ENCODE peak calls at places on chromosomes 5 and 9, in nine cellular contexts. One of them, this sample, is unnamed.

GRCh38 chr5:60540855-60541805 is 158.8 kb downstream of the DEPDC1B start:
- DNase-seq in SK-N-SH: no peak
- DNase-seq in HCT116: no peak
- DNase-seq in suprapubic skin: no peak
- DNase-seq in Panc1: no peak
- DNase-seq in transverse colon: no peak
- DNase-seq in K562: no peak
- DNase-seq in stomach: no peak
- DNase-seq in HepG2: peak; percentile 32
- DNase-seq in this sample: no peak

GRCh38 chr5:68329554-68329953 is 114.0 kb downstream of the PIK3R1 start:
- DNase-seq in Panc1: no peak
- DNase-seq in HCT116: no peak
- DNase-seq in suprapubic skin: no peak
- DNase-seq in K562: no peak
- DNase-seq in HepG2: no peak
- DNase-seq in stomach: no peak
- DNase-seq in transverse colon: no peak
- DNase-seq in SK-N-SH: no peak
- DNase-seq in this sample: no peak

GRCh38 chr9:82332018-82332773 is 343.6 kb downstream of the SPATA31D1 start:
- DNase-seq in suprapubic skin: no peak
- DNase-seq in HepG2: no peak
- DNase-seq in K562: no peak
- DNase-seq in Panc1: peak; percentile 39
- DNase-seq in HCT116: no peak
- DNase-seq in stomach: no peak
- DNase-seq in SK-N-SH: no peak
- DNase-seq in transverse colon: no peak
- DNase-seq in this sample: no peak

GRCh38 chr5:36724429-36725332 is 118.3 kb downstream of the SLC1A3 start:
- DNase-seq in suprapubic skin: no peak
- DNase-seq in transverse colon: peak; percentile 64
- DNase-seq in Panc1: no peak
- DNase-seq in HCT116: no peak
- DNase-seq in stomach: peak; percentile 36
- DNase-seq in HepG2: no peak
- DNase-seq in SK-N-SH: no peak
- DNase-seq in K562: peak; percentile 61
- DNase-seq in this sample: no peak

GRCh38 chr9:126723807-126724172 is 81.0 kb upstream of the ZBTB43 start:
- DNase-seq in suprapubic skin: no peak
- DNase-seq in SK-N-SH: peak; percentile 84
- DNase-seq in stomach: no peak
- DNase-seq in Panc1: no peak
- DNase-seq in K562: no peak
- DNase-seq in HepG2: no peak
- DNase-seq in transverse colon: no peak
- DNase-seq in HCT116: no peak
- DNase-seq in this sample: no peak

GRCh38 chr5:55711531-55712022 is 547 bp downstream of the SLC38A9 start:
- DNase-seq in HCT116: no peak
- DNase-seq in K562: no peak
- DNase-seq in Panc1: no peak
- DNase-seq in transverse colon: no peak
- DNase-seq in suprapubic skin: no peak
- DNase-seq in stomach: no peak
- DNase-seq in HepG2: no peak
- DNase-seq in SK-N-SH: no peak
- DNase-seq in this sample: no peak

GRCh38 chr5:150434502-150434901 is 15.0 kb downstream of the RPS14 start:
- DNase-seq in suprapubic skin: no peak
- DNase-seq in HepG2: peak; percentile 40
- DNase-seq in SK-N-SH: no peak
- DNase-seq in stomach: no peak
- DNase-seq in Panc1: no peak
- DNase-seq in K562: no peak
- DNase-seq in transverse colon: no peak
- DNase-seq in HCT116: no peak
- DNase-seq in this sample: no peak

GRCh38 chr9:130940693-130941576 is 1.9 kb upstream of the FIBCD1 start:
- DNase-seq in stomach: peak; percentile 89
- DNase-seq in HepG2: peak; percentile 47
- DNase-seq in HCT116: peak; percentile 75
- DNase-seq in suprapubic skin: peak; percentile 75
- DNase-seq in transverse colon: peak; percentile 93
- DNase-seq in SK-N-SH: peak; percentile 84
- DNase-seq in Panc1: no peak
- DNase-seq in K562: peak; percentile 93
- DNase-seq in this sample: peak; percentile 79

GRCh38 chr5:169745441-169746146 is 108.5 kb downstream of the DOCK2 start:
- DNase-seq in Panc1: no peak
- DNase-seq in transverse colon: no peak
- DNase-seq in K562: peak; percentile 28
- DNase-seq in stomach: no peak
- DNase-seq in SK-N-SH: no peak
- DNase-seq in HCT116: no peak
- DNase-seq in HepG2: no peak
- DNase-seq in suprapubic skin: no peak
- DNase-seq in this sample: no peak

GRCh38 chr5:27015758-27016157 is 22.6 kb downstream of the CDH9 start:
- DNase-seq in HepG2: no peak
- DNase-seq in HCT116: no peak
- DNase-seq in SK-N-SH: no peak
- DNase-seq in transverse colon: no peak
- DNase-seq in stomach: no peak
- DNase-seq in K562: no peak
- DNase-seq in suprapubic skin: no peak
- DNase-seq in Panc1: no peak
- DNase-seq in this sample: no peak

GRCh38 chr5:59786271-59786805 is 107.2 kb downstream of the PDE4D start:
- DNase-seq in HepG2: no peak
- DNase-seq in Panc1: no peak
- DNase-seq in K562: no peak
- DNase-seq in stomach: no peak
- DNase-seq in transverse colon: no peak
- DNase-seq in suprapubic skin: no peak
- DNase-seq in HCT116: no peak
- DNase-seq in SK-N-SH: peak; percentile 58
- DNase-seq in this sample: no peak

GRCh38 chr5:154714271-154714986 is 40.7 kb upstream of the LARP1 start:
- DNase-seq in HCT116: no peak
- DNase-seq in Panc1: no peak
- DNase-seq in SK-N-SH: no peak
- DNase-seq in stomach: peak; percentile 46
- DNase-seq in HepG2: peak; percentile 66
- DNase-seq in suprapubic skin: no peak
- DNase-seq in K562: no peak
- DNase-seq in transverse colon: peak; percentile 49
- DNase-seq in this sample: no peak

GRCh38 chr9:136229096-136230065 is 16.2 kb downstream of the QSOX2 start:
- DNase-seq in HCT116: no peak
- DNase-seq in K562: no peak
- DNase-seq in transverse colon: no peak
- DNase-seq in suprapubic skin: no peak
- DNase-seq in SK-N-SH: no peak
- DNase-seq in HepG2: no peak
- DNase-seq in stomach: no peak
- DNase-seq in Panc1: no peak
- DNase-seq in this sample: no peak

GRCh38 chr9:5459289-5459829 is 9.0 kb downstream of the CD274 start:
- DNase-seq in SK-N-SH: no peak
- DNase-seq in stomach: peak; percentile 32
- DNase-seq in suprapubic skin: no peak
- DNase-seq in transverse colon: no peak
- DNase-seq in HepG2: no peak
- DNase-seq in HCT116: no peak
- DNase-seq in Panc1: no peak
- DNase-seq in K562: no peak
- DNase-seq in this sample: no peak

GRCh38 chr5:125896381-125896780 is 526.8 kb upstream of the GRAMD2B start:
- DNase-seq in Panc1: no peak
- DNase-seq in SK-N-SH: no peak
- DNase-seq in transverse colon: no peak
- DNase-seq in K562: no peak
- DNase-seq in HepG2: no peak
- DNase-seq in suprapubic skin: no peak
- DNase-seq in HCT116: no peak
- DNase-seq in stomach: no peak
- DNase-seq in this sample: no peak

GRCh38 chr9:138122201-138122600 is 244.6 kb downstream of the CACNA1B start:
- DNase-seq in stomach: no peak
- DNase-seq in Panc1: no peak
- DNase-seq in K562: no peak
- DNase-seq in HCT116: no peak
- DNase-seq in SK-N-SH: no peak
- DNase-seq in transverse colon: no peak
- DNase-seq in HepG2: no peak
- DNase-seq in suprapubic skin: no peak
- DNase-seq in this sample: no peak
- H3K9me3 ChIP-seq in stomach: no peaks in the 10 kb centered on the region
- H3K9me3 ChIP-seq in Panc1: no peaks in the 10 kb centered on the region
- H3K9me3 ChIP-seq in K562: peaks cover 4% of the 10 kb centered on the region
- H3K9me3 ChIP-seq in HCT116: no peaks in the 10 kb centered on the region
- H3K9me3 ChIP-seq in SK-N-SH: no peaks in the 10 kb centered on the region
- H3K9me3 ChIP-seq in transverse colon: no peaks in the 10 kb centered on the region
- H3K9me3 ChIP-seq in HepG2: no peaks in the 10 kb centered on the region
- H3K9me3 ChIP-seq in suprapubic skin: no peaks in the 10 kb centered on the region
- H3K9me3 ChIP-seq in this sample: no peaks in the 10 kb centered on the region

DNA sequence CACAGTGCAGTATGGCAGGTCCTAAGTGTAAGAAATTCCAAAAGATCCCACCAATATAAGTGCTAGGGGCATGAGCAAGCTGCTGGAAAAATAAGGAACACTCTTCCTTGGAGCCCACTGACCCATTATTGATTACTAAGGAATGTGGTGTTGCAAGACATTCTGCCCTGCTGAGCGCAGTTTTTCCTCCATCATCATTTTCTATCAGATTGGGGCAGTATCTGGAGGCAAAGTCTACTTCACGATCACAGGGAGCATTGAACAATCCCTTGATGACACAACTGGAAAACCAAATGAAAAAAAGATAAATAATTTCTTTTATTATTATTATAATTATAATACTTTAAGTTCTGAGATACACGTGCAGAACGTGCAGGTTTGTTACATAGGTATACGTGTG is 129.3 kb downstream of the UGCG start:
- DNase-seq in suprapubic skin: no peak
- DNase-seq in stomach: no peak
- DNase-seq in K562: no peak
- DNase-seq in transverse colon: no peak
- DNase-seq in HCT116: no peak
- DNase-seq in HepG2: no peak
- DNase-seq in SK-N-SH: no peak
- DNase-seq in Panc1: no peak
- DNase-seq in this sample: no peak
- TF ChIP-seq POLR2AphosphoS5 in suprapubic skin: no peak
- TF ChIP-seq POLR2AphosphoS5 in stomach: no peak
- TF ChIP-seq POLR2AphosphoS5 in K562: no peak
- TF ChIP-seq POLR2AphosphoS5 in transverse colon: no peak
- TF ChIP-seq POLR2AphosphoS5 in HCT116: no peak
- TF ChIP-seq POLR2AphosphoS5 in HepG2: no peak
- TF ChIP-seq POLR2AphosphoS5 in SK-N-SH: no peak
- TF ChIP-seq POLR2AphosphoS5 in Panc1: no peak
- TF ChIP-seq POLR2AphosphoS5 in this sample: no peak

GRCh38 chr5:141441571-141442170 is 11.4 kb downstream of the PCDHGA12 start:
- DNase-seq in HepG2: no peak
- DNase-seq in transverse colon: no peak
- DNase-seq in Panc1: no peak
- DNase-seq in stomach: no peak
- DNase-seq in HCT116: no peak
- DNase-seq in SK-N-SH: no peak
- DNase-seq in suprapubic skin: no peak
- DNase-seq in K562: no peak
- DNase-seq in this sample: no peak

GRCh38 chr5:141437208-141437607 is 6.9 kb downstream of the PCDHGA12 start:
- DNase-seq in HepG2: no peak
- DNase-seq in Panc1: no peak
- DNase-seq in HCT116: no peak
- DNase-seq in suprapubic skin: no peak
- DNase-seq in stomach: no peak
- DNase-seq in K562: no peak
- DNase-seq in SK-N-SH: no peak
- DNase-seq in transverse colon: no peak
- DNase-seq in this sample: no peak

GRCh38 chr5:141434006-141434405 is 3.7 kb downstream of the PCDHGA12 start:
- DNase-seq in stomach: no peak
- DNase-seq in Panc1: no peak
- DNase-seq in transverse colon: no peak
- DNase-seq in suprapubic skin: no peak
- DNase-seq in SK-N-SH: no peak
- DNase-seq in HCT116: no peak
- DNase-seq in K562: no peak
- DNase-seq in HepG2: no peak
- DNase-seq in this sample: no peak

DNA sequence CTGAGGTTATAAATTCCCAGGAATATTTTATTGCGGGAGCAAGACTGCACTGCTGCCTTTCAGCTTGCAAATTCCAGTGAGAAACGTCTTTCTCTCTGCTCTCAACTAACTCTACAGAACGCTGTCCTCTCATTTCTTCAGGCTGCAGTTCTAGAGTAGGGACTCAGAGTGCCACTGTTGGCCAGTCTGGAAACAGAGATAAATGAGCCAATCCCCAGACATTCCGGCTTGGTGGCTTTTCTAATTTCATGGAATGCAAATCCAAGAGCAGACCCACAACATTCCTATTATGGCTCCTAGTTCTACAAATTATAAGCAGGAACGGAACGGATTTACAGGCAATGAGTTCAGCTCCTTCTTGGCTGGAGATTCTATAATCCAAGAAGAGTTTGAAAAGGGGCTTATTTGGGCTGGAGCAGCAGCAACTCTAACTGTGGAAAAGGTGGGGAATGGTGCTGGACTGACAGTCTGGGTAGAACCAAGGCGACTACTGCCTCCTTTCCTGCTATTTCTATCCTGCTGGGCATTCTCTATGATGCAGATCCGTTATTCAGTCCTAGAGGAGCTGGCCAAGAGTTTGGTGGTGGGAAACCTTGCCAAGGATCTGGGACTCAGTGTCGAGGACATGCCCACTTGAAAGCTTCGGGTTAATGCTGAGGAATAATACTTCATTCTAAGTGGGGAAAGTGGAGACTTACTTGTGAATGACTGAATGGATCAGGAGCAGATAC is 9.3 kb downstream of the PCDHGA12 start:
- DNase-seq in Panc1: no peak
- DNase-seq in SK-N-SH: no peak
- DNase-seq in HCT116: no peak
- DNase-seq in suprapubic skin: no peak
- DNase-seq in stomach: no peak
- DNase-seq in transverse colon: no peak
- DNase-seq in K562: no peak
- DNase-seq in HepG2: no peak
- DNase-seq in this sample: no peak
- H3K9me3 ChIP-seq in Panc1: no peaks in the 10 kb centered on the region
- H3K9me3 ChIP-seq in SK-N-SH: peaks cover 2% of the 10 kb centered on the region
- H3K9me3 ChIP-seq in HCT116: no peaks in the 10 kb centered on the region
- H3K9me3 ChIP-seq in suprapubic skin: peaks cover 21% of the 10 kb centered on the region
- H3K9me3 ChIP-seq in stomach: peaks cover 83% of the 10 kb centered on the region
- H3K9me3 ChIP-seq in transverse colon: peaks cover 44% of the 10 kb centered on the region
- H3K9me3 ChIP-seq in K562: no peaks in the 10 kb centered on the region
- H3K9me3 ChIP-seq in HepG2: no peaks in the 10 kb centered on the region
- H3K9me3 ChIP-seq in this sample: peaks cover 12% of the 10 kb centered on the region

GRCh38 chr9:100578610-100579009 is 731 bp downstream of the CAVIN4 start:
- DNase-seq in transverse colon: no peak
- DNase-seq in HepG2: no peak
- DNase-seq in stomach: no peak
- DNase-seq in SK-N-SH: no peak
- DNase-seq in suprapubic skin: no peak
- DNase-seq in K562: no peak
- DNase-seq in Panc1: no peak
- DNase-seq in HCT116: no peak
- DNase-seq in this sample: no peak
- TF ChIP-seq POLR2AphosphoS5 in transverse colon: no peak
- TF ChIP-seq POLR2AphosphoS5 in HepG2: no peak
- TF ChIP-seq POLR2AphosphoS5 in stomach: no peak
- TF ChIP-seq POLR2AphosphoS5 in SK-N-SH: no peak
- TF ChIP-seq POLR2AphosphoS5 in suprapubic skin: no peak
- TF ChIP-seq POLR2AphosphoS5 in K562: no peak
- TF ChIP-seq POLR2AphosphoS5 in Panc1: no peak
- TF ChIP-seq POLR2AphosphoS5 in HCT116: no peak
- TF ChIP-seq POLR2AphosphoS5 in this sample: no peak